ENCODE peak calls at places on chromosomes 1 and 21, in four cellular contexts. D, F, K and C are unnamed samples.

GRCh38 chr1:204104331-204105222 is 31.7 kb downstream of the SOX13 start:
- DNase-seq in D (no peak), F (no peak), K (no peak), C (no peak)

GRCh38 chr1:41892211-41892840 is 26.4 kb downstream of the HIVEP3 start:
- DNase-seq in D (no peak), F (no peak), K (no peak), C (no peak)

GRCh38 chr1:203172184-203173115 is 3.2 kb downstream of the MYBPH start:
- DNase-seq in D (peak), F (no peak), K (peak), C (peak)

GRCh38 chr1:234998174-234998741 is 130.4 kb downstream of the TOMM20 start:
- DNase-seq in D (peak), F (no peak), K (peak), C (no peak)

GRCh38 chr1:27878038-27878437 is 5.7 kb downstream of the THEMIS2 start:
- DNase-seq in D (no peak), F (no peak), K (no peak), C (no peak)

GRCh38 chr1:236398538-236398937 is 4.5 kb downstream of the EDARADD start:
- DNase-seq in D (no peak), F (no peak), K (no peak), C (no peak)

GRCh38 chr21:32597205-32597604 is 11.9 kb upstream of the TCP10L start:
- DNase-seq in D (no peak), F (no peak), K (peak), C (no peak)

GRCh38 chr1:203216274-203217138 is 13.0 kb downstream of the CHIT1 start:
- DNase-seq in D (peak), F (peak), K (peak), C (peak)

GRCh38 chr1:58575831-58576726 is 973 bp downstream of the TACSTD2 start:
- DNase-seq in D (no peak), F (no peak), K (no peak), C (no peak)

GRCh38 chr1:46941135-46941694 is at the start of gene CYP4A11:
- DNase-seq in D (no peak), F (no peak), K (no peak), C (no peak)

GRCh38 chr1:6033986-6034749 is 11.5 kb upstream of the KCNAB2 start:
- DNase-seq in D (peak), F (no peak), K (peak), C (peak)

GRCh38 chr1:66446261-66447001 is 87.5 kb upstream of the SGIP1 start:
- DNase-seq in D (peak), F (peak), K (peak), C (peak)

GRCh38 chr1:225467193-225468020 is 39.6 kb upstream of the LBR start:
- DNase-seq in D (no peak), F (peak), K (no peak), C (no peak)

GRCh38 chr1:2586154-2587070 is at the start of gene PRXL2B:
- DNase-seq in D (peak), F (peak), K (peak), C (peak)

GRCh38 chr1:183610053-183610452 is 19.8 kb upstream of the NCF2 start:
- DNase-seq in D (no peak), F (no peak), K (no peak), C (no peak)

GRCh38 chr1:78355646-78356045 is 135.1 kb upstream of the PTGFR start:
- DNase-seq in D (no peak), F (no peak), K (no peak), C (no peak)

GRCh38 chr1:42784946-42785693 is at the start of gene TMEM269:
- DNase-seq in D (no peak), F (no peak), K (no peak), C (no peak)

GRCh38 chr21:34888569-34889286 is 160.4 kb downstream of the RUNX1 start:
- DNase-seq in D (peak), F (no peak), K (peak), C (peak)

GRCh38 chr21:43686811-43687565 is 27.6 kb downstream of the RRP1B start:
- DNase-seq in D (no peak), F (no peak), K (no peak), C (no peak)

GRCh38 chr1:119040906-119041305 is 52.8 kb upstream of the TBX15 start:
- DNase-seq in D (no peak), F (no peak), K (no peak), C (no peak)

GRCh38 chr1:244322791-244323521 is 128.8 kb downstream of the ADSS2 start:
- DNase-seq in D (peak), F (no peak), K (peak), C (no peak)

GRCh38 chr1:13543451-13543911 is 29.7 kb upstream of the LRRC38 start:
- DNase-seq in D (no peak), F (no peak), K (no peak), C (no peak)

GRCh38 chr1:156747737-156748669 is 3.5 kb downstream of the HDGF start:
- DNase-seq in D (no peak), F (no peak), K (no peak), C (no peak)

GRCh38 chr1:153679337-153680119 is 1.0 kb downstream of the NPR1 start:
- DNase-seq in D (no peak), F (no peak), K (no peak), C (no peak)

GRCh38 chr1:63245186-63245585 is 77.2 kb upstream of the FOXD3 start:
- DNase-seq in D (no peak), F (no peak), K (no peak), C (no peak)

GRCh38 chr1:45954401-45954847 is 151.0 kb downstream of the MAST2 start:
- DNase-seq in D (no peak), F (no peak), K (peak), C (no peak)

GRCh38 chr1:211932581-211933010 is 102.0 kb upstream of the LPGAT1 start:
- DNase-seq in D (peak), F (no peak), K (no peak), C (no peak)

GRCh38 chr1:211925016-211925415 is 94.5 kb upstream of the LPGAT1 start:
- DNase-seq in D (peak), F (no peak), K (no peak), C (no peak)

GRCh38 chr1:211924256-211924655 is 93.7 kb upstream of the LPGAT1 start:
- DNase-seq in D (no peak), F (no peak), K (no peak), C (no peak)

GRCh38 chr1:211928993-211929637 is 98.6 kb upstream of the LPGAT1 start:
- DNase-seq in D (peak), F (no peak), K (peak), C (no peak)

DNA sequence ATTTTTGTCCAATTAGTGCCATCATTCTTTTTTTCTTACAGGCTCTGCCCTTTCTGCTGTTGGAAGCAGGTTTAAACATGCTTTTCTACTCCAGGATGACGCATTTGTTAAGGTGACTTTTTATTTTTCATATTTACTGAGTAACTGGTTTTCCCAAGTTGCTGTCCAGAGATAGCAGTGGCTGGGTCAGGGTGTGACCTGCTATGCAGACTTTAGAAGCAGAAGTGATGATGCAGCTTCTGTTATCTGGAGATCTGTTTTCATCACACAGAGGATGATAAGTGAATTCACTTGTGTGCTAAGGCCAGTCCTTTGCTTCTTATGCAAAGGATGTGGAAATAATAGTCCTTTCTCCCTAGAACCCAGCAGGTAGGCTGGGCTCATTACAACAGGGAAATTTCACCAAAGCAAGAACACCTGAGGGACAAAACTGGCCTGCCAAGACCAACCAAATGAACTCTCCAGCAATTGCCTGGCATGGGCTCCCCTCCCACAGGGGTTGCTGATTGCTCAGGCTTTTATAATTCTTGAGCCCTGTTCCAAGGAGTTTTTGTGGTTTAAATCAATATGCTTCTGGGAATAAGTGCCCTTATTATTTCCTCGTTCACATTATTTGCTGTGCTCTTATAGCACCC is 97.8 kb upstream of the LPGAT1 start:
- DNase-seq in D (peak), F (no peak), K (peak), C (no peak)
- TF ChIP-seq TARDBP in D (no peak), F (no peak), K (no peak), C (no peak)

DNA sequence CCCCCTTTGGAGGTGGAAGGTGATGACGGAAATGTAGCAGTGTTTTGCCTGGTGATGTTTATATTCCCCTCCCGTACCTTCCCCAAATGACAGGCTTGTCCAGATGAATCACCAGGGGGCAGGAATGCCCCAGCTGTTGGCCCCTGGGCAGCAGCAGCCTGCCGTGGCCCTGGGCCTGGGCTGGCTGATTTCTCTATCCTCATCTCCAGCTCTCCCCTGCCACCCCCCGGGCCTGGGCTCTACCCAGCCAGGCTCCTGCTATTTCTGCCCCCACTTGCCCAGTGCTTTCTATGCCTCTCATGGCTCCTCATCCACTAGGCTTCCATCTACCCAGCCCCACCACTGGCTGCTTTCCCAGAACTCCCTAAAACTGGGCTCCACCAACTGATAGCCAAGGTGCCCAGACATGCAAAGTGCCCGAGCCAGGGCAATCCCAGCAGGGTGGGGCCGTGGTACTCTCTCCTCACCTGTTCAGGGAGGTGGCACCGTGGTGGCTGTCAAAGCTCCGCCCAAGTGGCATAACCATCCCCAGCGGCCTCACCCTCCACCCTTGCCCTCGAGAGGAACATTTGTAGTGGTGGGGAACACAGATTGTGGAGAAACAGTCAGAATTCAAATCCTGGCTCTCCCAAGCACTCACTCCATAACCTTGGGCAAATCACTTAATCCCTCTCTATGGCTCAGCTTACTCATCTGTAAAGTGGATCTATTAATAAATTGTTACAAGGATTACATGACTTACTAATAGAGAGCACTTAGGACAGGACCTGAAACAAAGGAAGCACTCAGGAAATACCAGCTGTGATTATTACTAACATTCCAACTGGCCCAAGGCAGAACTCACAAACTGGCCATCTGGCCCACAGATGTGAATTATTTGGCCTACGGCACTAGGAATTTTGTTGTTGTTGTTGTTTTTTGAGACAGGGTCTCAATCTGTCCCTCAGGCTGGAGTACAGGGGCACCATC is 12.8 kb upstream of the ECE1 start:
- DNase-seq in D (no peak), F (no peak), K (no peak), C (no peak)
- TF ChIP-seq BHLHE40 in D (no peak), F (no peak), K (no peak), C (no peak)

GRCh38 chr21:45011426-45011825 is 63.0 kb upstream of the ADARB1 start:
- DNase-seq in D (no peak), F (no peak), K (no peak), C (no peak)
- TF ChIP-seq TARDBP in D (no peak), F (no peak), K (no peak), C (no peak)

GRCh38 chr1:155166373-155167165 is 6.5 kb downstream of the KRTCAP2 start:
- DNase-seq in D (no peak), F (no peak), K (no peak), C (peak)
- TF ChIP-seq BHLHE40 in D (no peak), F (no peak), K (no peak), C (no peak)

DNA sequence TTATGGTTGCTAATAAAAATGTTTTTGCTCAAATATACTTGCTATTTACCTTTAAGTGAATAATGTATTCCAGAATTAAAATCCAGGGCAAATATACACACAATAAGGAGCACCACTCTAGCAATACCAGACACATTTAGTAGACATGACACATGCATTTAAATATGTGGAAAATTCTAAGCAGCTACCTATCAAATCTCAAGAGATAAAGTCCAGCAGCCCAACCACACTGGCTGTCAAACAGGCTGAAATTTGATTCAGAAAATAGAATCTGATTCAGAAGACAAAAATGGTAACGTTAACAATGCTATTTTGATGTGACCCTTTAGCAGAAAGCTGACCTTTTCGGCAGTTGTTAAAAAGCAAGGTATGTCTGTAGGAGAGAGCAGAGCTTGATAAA is 42.3 kb downstream of the PLEKHO1 start:
- DNase-seq in D (no peak), F (no peak), K (no peak), C (no peak)
- TF ChIP-seq TARDBP in D (no peak), F (no peak), K (no peak), C (no peak)

DNA sequence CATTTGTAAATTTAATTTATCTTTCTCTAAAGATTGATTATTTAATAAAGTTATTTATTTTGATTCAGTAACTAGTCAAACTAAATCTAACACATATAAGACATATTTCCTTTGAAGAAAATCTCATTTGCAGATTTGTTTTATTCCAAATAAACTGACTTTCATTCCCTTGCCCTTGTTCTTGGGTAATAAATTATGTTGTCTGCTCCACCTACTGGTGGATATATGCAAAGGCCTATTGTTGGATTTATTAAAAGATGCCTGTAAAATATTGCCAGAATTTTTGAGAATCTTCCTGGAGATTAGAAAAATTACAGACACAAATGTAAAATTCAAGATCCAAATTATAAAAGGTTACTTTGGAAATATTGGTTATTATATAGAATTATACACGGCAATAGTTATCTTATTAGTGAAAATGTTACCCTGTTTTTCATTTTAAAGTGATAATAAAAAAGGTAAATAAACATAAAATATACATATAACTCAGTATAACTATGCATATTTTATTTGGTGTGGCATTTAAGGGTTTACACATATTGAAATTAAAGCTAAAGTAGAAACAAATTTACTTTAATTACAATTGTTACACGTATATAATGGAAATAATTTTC is 116.1 kb downstream of the SPATA17 start:
- DNase-seq in D (peak), F (no peak), K (peak), C (peak)
- TF ChIP-seq BHLHE40 in D (no peak), F (no peak), K (no peak), C (no peak)

GRCh38 chr1:205423248-205423647 is 1.4 kb upstream of the LEMD1 start:
- DNase-seq in D (no peak), F (no peak), K (no peak), C (no peak)
- TF ChIP-seq TARDBP in D (no peak), F (no peak), K (no peak), C (no peak)

GRCh38 chr1:215156232-215156631 is 73.7 kb downstream of the KCNK2 start:
- DNase-seq in D (no peak), F (no peak), K (no peak), C (no peak)
- TF ChIP-seq BHLHE40 in D (no peak), F (no peak), K (no peak), C (no peak)

GRCh38 chr1:193726722-193727121 is 540.3 kb upstream of the B3GALT2 start:
- DNase-seq in D (no peak), F (no peak), K (no peak), C (no peak)
- TF ChIP-seq TARDBP in D (no peak), F (no peak), K (no peak), C (no peak)

GRCh38 chr1:50108497-50109073 is at the start of gene ELAVL4:
- DNase-seq in D (no peak), F (no peak), K (no peak), C (no peak)

GRCh38 chr1:50109647-50110075 is 941 bp downstream of the ELAVL4 start:
- DNase-seq in D (no peak), F (no peak), K (no peak), C (no peak)

GRCh38 chr1:50110084-50110615 is 1.4 kb downstream of the ELAVL4 start:
- DNase-seq in D (no peak), F (no peak), K (no peak), C (no peak)

GRCh38 chr1:50106095-50106761 is 2.5 kb upstream of the ELAVL4 start:
- DNase-seq in D (no peak), F (no peak), K (no peak), C (no peak)

DNA sequence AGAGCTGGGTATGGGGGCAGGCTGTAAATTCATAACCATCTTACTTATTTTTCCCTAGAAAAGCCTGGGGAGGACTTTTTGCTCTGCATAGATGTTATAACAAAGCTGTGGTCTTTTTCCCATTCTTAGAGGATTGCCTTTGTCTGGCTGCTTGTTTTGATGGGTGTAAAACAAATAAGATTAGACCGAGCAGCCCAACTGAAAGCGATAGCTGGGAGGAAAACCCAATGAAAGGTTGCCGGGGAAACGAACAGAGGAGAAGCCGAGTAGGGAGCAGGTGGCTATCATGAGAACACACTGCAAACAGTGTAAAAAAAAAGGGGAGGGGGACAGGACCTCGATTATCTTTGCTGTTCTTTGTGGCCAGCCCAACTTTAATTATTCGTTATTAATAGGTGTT is 1.9 kb downstream of the ELAVL4 start:
- DNase-seq in D (no peak), F (no peak), K (no peak), C (no peak)
- TF ChIP-seq BHLHE40 in D (no peak), F (no peak), K (no peak), C (no peak)